ENCODE peak calls at places on chromosomes 1 and 21, in seven cellular contexts. Q is IMR-90, V is neuronal stem cell, D is mesendoderm, X is H1, Y is H9, K is mesenchymal stem cell. Z is an unnamed sample.

GRCh38 chr1:77624102-77624501 is 58.4 kb downstream of the ZZZ3 start:
- DNase-seq in Q (no peak), V (no peak), D (no peak), X (no peak), Y (no peak), K (no peak), Z (no peak)

GRCh38 chr1:53552146-53552940 is 93.1 kb downstream of the DMRTB1 start:
- DNase-seq in Q (peak; percentile 35), V (no peak), D (no peak), X (peak; percentile 64), Y (no peak), K (no peak), Z (no peak)

GRCh38 chr1:109499661-109500536 is 6.0 kb downstream of the CYB561D1 start:
- DNase-seq in Q (peak; percentile 76), V (no peak), D (peak; percentile 81), X (peak; percentile 90), Y (peak; percentile 80), K (peak; percentile 69), Z (peak; percentile 28)

GRCh38 chr21:29673096-29673610 is 266.6 kb downstream of the GRIK1 start:
- DNase-seq in Q (no peak), V (no peak), D (no peak), X (no peak), Y (no peak), K (no peak), Z (no peak)

GRCh38 chr1:234950598-234950997 is 178.0 kb downstream of the TOMM20 start:
- DNase-seq in Q (peak; percentile 41), V (no peak), D (no peak), X (no peak), Y (no peak), K (no peak), Z (no peak)

GRCh38 chr1:169368406-169368769 is 393 bp downstream of the BLZF1 start:
- DNase-seq in Q (peak; percentile 2), V (no peak), D (no peak), X (no peak), Y (peak; percentile 27), K (no peak), Z (peak; percentile 3)

GRCh38 chr1:30445449-30445848 is 277.9 kb downstream of the MATN1 start:
- DNase-seq in Q (no peak), V (no peak), D (no peak), X (peak; percentile 20), Y (peak; percentile 10), K (no peak), Z (no peak)

GRCh38 chr1:160030657-160031367 is 978 bp downstream of the PIGM start:
- DNase-seq in Q (no peak), V (no peak), D (no peak), X (no peak), Y (no peak), K (peak; percentile 2), Z (no peak)

GRCh38 chr1:234631721-234632125 is 21.7 kb upstream of the IRF2BP2 start:
- DNase-seq in Q (peak; percentile 87), V (no peak), D (peak; percentile 90), X (no peak), Y (no peak), K (peak; percentile 58), Z (no peak)

GRCh38 chr21:39660596-39660995 is 47.9 kb downstream of the B3GALT5 start:
- DNase-seq in Q (peak; percentile 83), V (no peak), D (peak; percentile 87), X (no peak), Y (no peak), K (peak; percentile 91), Z (no peak)

GRCh38 chr1:22204989-22205913 is 62.4 kb upstream of the WNT4 start:
- DNase-seq in Q (no peak), V (no peak), D (no peak), X (no peak), Y (no peak), K (no peak), Z (no peak)
- H2BK120ac ChIP-seq in Q (no peak overlapping the region), V (no peak overlapping the region), D (no peak overlapping the region), X (no peak overlapping the region), Y (no peak overlapping the region), K (no peak overlapping the region), Z (no peak overlapping the region)

DNA sequence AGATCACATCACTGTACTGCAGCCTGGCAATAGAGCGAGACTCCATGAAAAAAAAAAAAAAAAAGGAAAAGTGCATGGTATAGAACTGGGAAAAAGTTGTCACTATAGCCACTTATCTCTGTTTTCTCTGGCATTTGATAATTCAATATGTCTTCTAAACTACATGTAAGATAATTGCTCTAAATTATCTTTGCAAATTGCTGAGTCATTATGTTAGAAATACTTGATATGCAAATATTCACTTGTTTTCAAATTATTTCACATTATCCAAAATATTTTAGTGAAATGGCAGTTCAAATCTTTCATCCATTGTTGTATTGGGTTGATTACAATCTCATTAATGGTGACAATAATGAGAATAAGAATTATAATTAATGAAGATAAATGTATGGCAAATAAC is 1455.1 kb downstream of the KCNT2 start:
- DNase-seq in Q (no peak), V (no peak), D (no peak), X (no peak), Y (no peak), K (no peak), Z (no peak)
- H2BK120ac ChIP-seq in Q (no peak overlapping the region), V (no peak overlapping the region), D (no peak overlapping the region), X (no peak overlapping the region), Y (no peak overlapping the region), K (no peak overlapping the region), Z (no peak overlapping the region)

DNA sequence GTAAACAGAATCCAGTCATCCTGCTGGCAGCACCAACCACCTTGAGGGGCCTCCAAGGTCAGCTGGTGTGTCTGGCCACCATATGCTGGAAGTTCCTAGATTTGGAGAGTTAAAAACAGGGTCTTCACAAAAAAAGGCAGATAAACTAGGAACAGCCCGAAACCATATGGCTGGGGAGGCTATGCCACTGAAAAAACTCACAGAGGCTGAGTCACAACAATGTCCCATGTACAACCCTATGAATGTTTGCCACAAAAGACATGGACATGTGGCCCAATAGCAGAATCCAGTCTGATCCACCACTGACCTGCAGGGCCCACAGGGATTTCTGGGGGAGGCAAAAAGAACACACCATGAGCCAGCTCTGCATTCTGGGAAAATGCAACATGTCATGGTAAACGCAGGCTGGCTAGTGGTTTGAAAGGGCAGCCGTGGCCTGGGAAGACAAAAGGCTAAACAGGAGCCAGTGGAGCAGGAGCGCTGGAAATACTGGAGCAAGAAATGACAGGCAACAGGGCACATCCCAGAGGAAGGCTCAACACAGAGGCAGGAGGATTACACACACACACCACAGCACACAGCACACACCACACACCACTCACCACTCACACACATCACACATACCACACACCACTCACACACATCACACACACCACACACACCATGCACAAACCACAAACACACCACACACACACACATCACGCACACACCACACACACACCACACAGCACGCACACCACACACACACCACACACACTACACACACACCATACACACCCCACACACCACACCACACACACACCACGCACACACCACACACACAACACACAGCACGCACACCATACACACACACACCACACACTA is 55.4 kb downstream of the HSF2BP start:
- DNase-seq in Q (peak; percentile 67), V (no peak), D (peak; percentile 27), X (no peak), Y (no peak), K (peak; percentile 68), Z (peak; percentile 49)
- H2BK120ac ChIP-seq in Q (peak overlapping the region; percentile 85), V (no peak overlapping the region), D (no peak overlapping the region), X (peak overlapping the region; percentile 51), Y (no peak overlapping the region), K (no peak overlapping the region), Z (peak overlapping the region; percentile 65)

DNA sequence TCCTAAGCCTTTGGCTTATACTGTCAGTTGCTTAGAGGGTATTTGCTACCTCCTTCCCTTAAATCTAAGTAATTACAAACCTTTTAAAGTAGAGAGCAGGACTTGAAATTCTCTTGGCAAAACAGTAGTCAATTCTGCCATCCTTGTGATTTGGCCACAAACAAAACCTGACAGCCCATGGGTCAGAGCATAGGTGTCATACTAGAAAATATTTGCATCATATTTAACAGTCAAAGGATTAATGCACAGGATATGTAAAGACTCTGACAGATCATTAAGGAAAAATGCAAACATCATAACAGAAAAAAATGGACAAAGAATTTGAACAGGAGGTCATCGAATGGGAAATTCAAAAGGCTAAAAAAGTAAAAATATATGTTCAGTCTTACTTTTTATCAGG is 50.5 kb downstream of the ZFYVE9 start:
- DNase-seq in Q (peak; percentile 18), V (no peak), D (no peak), X (no peak), Y (no peak), K (no peak), Z (peak; percentile 75)
- H2BK120ac ChIP-seq in Q (no peak overlapping the region), V (no peak overlapping the region), D (no peak overlapping the region), X (no peak overlapping the region), Y (no peak overlapping the region), K (no peak overlapping the region), Z (no peak overlapping the region)

DNA sequence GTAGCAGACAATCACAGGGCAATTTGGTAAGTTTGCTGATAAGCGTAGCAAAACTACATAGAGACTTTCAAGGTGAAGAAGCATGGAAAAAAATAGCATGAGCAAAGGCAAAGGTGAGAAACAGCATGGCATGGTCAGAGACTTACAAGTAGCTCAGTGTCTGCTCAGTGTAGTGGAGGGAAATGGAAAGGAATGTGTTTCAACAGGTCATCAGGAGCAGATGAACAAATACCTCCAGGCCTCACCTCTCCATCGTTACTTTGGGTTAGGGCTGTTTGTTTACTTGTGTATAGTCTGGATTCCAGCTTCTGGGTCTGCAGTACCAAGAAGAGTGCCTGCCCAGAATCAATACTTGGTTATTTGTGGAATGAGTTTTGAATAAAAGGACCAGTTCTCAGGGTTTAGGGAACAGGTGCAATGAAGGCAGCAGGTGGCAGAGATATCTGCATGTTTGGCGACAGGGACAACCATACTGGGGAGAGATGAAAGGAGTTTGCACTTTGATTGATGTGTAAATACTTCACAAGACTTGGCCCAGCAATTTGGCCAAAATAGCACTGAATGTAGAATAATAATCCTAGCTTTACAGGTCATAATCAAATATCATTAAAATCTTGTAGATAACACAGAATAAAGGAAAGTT is 97.0 kb upstream of the FGGY start:
- DNase-seq in Q (no peak), V (no peak), D (no peak), X (no peak), Y (no peak), K (no peak), Z (no peak)
- H2BK120ac ChIP-seq in Q (no peak overlapping the region), V (no peak overlapping the region), D (no peak overlapping the region), X (no peak overlapping the region), Y (no peak overlapping the region), K (no peak overlapping the region), Z (no peak overlapping the region)

GRCh38 chr1:81264976-81265375 is 535.8 kb upstream of the ADGRL2 start:
- DNase-seq in Q (no peak), V (no peak), D (no peak), X (no peak), Y (no peak), K (no peak), Z (no peak)
- H2BK120ac ChIP-seq in Q (no peak overlapping the region), V (no peak overlapping the region), D (no peak overlapping the region), X (no peak overlapping the region), Y (no peak overlapping the region), K (no peak overlapping the region), Z (no peak overlapping the region)